ENCODE peak calls at places on chromosomes 11 and 22, in ten cellular contexts. X, N, D, Z, K, O, V, Y, A and S are unnamed samples. For H3K4me1, the result is how much of the 10 kb centered on the place peaks cover.

GRCh38 chr11:615453-616319 is at the start of gene IRF7:
- DNase-seq in X (peak), N (peak), D (peak), Z (peak), K (peak), O (peak), V (no peak), Y (peak), A (peak), S (peak)

GRCh38 chr22:29726104-29726503 is 6.3 kb downstream of the CABP7 start:
- DNase-seq in X (no peak), N (no peak), D (no peak), Z (no peak), K (no peak), O (peak), V (no peak), Y (peak), A (no peak), S (no peak)

GRCh38 chr11:11444800-11445126 is 91.7 kb upstream of the CSNK2A3 start:
- DNase-seq in X (no peak), N (no peak), D (no peak), Z (no peak), K (no peak), O (no peak), V (no peak), Y (peak), A (no peak), S (no peak)

GRCh38 chr22:48835857-48836672 is 991.6 kb downstream of the BRD1 start:
- DNase-seq in X (no peak), N (no peak), D (no peak), Z (no peak), K (peak), O (no peak), V (no peak), Y (no peak), A (no peak), S (no peak)

GRCh38 chr11:63822438-63822837 is 9.2 kb downstream of the SPINDOC start:
- DNase-seq in X (no peak), N (no peak), D (no peak), Z (no peak), K (no peak), O (no peak), V (no peak), Y (no peak), A (no peak), S (no peak)

GRCh38 chr22:20251491-20251890 is 16.6 kb downstream of the RTN4R start:
- DNase-seq in X (no peak), N (no peak), D (no peak), Z (no peak), K (no peak), O (no peak), V (no peak), Y (no peak), A (no peak), S (no peak)

GRCh38 chr11:61549662-61550568 is 31.0 kb downstream of the SYT7 start:
- DNase-seq in X (no peak), N (no peak), D (no peak), Z (no peak), K (no peak), O (no peak), V (no peak), Y (no peak), A (no peak), S (no peak)

GRCh38 chr22:28029201-28029948 is 110.3 kb upstream of the PITPNB start:
- DNase-seq in X (no peak), N (peak), D (no peak), Z (peak), K (peak), O (no peak), V (no peak), Y (peak), A (no peak), S (peak)

GRCh38 chr11:84157639-84158038 is 871.5 kb upstream of the CCDC90B start:
- DNase-seq in X (no peak), N (no peak), D (no peak), Z (no peak), K (no peak), O (no peak), V (no peak), Y (no peak), A (no peak), S (no peak)

GRCh38 chr11:17063171-17064002 is 14.1 kb downstream of the RPS13 start:
- DNase-seq in X (peak), N (peak), D (peak), Z (peak), K (peak), O (no peak), V (peak), Y (peak), A (peak), S (no peak)

GRCh38 chr11:3044004-3044403 is 13.2 kb downstream of the CARS1 start:
- DNase-seq in X (no peak), N (no peak), D (no peak), Z (peak), K (no peak), O (no peak), V (no peak), Y (no peak), A (no peak), S (no peak)

GRCh38 chr11:72348250-72348649 is 86.1 kb downstream of the CLPB start:
- DNase-seq in X (no peak), N (no peak), D (no peak), Z (no peak), K (no peak), O (no peak), V (no peak), Y (no peak), A (no peak), S (no peak)

GRCh38 chr11:69444381-69445130 is 36.9 kb upstream of the LINC01488 start:
- DNase-seq in X (no peak), N (peak), D (no peak), Z (peak), K (peak), O (peak), V (no peak), Y (no peak), A (no peak), S (peak)
- TF ChIP-seq CTCF in X (no peak), N (no peak), D (no peak), Z (peak), K (peak), O (no peak), V (peak), Y (no peak), A (no peak), S (peak)

GRCh38 chr11:105915036-105915435 is 107.0 kb downstream of the MSANTD4 start:
- DNase-seq in X (no peak), N (no peak), D (no peak), Z (no peak), K (no peak), O (no peak), V (no peak), Y (no peak), A (no peak), S (no peak)
- H3K27ac ChIP-seq in X (no peak), N (no peak), D (no peak), Z (no peak), K (no peak), O (no peak), V (no peak), Y (no peak), A (no peak), S (no peak)

GRCh38 chr11:47499160-47499559 is 50.2 kb upstream of the RAPSN start:
- DNase-seq in X (no peak), N (no peak), D (no peak), Z (no peak), K (no peak), O (no peak), V (no peak), Y (no peak), A (no peak), S (no peak)

GRCh38 chr11:47498584-47499152 is 49.7 kb upstream of the RAPSN start:
- DNase-seq in X (no peak), N (no peak), D (no peak), Z (no peak), K (no peak), O (no peak), V (no peak), Y (no peak), A (no peak), S (no peak)

GRCh38 chr11:47496808-47497207 is 47.9 kb upstream of the RAPSN start:
- DNase-seq in X (no peak), N (no peak), D (no peak), Z (no peak), K (no peak), O (no peak), V (no peak), Y (no peak), A (no peak), S (no peak)

GRCh38 chr11:47499614-47500013 is 50.7 kb upstream of the RAPSN start:
- DNase-seq in X (no peak), N (no peak), D (no peak), Z (no peak), K (no peak), O (no peak), V (no peak), Y (no peak), A (no peak), S (no peak)

DNA sequence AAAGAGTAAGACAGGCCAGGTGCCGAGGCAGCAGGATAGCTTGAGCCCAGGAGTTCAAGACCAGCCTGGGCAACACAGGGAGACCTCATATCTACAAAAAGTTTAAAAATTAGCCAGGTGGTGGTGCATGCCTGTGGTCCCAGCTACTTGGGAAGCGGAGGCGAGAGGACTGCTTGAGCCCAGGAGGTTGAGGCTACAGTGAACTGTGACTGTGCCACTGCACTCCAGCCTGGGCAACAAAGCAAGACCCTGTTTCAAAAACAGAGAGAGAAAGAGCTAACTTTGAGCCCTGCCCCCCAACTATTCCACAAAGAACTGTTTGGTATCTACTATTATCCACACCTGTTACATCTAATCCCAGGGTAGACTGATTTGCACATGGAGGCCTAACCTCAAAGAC is 49.2 kb upstream of the RAPSN start:
- DNase-seq in X (no peak), N (no peak), D (no peak), Z (no peak), K (no peak), O (no peak), V (no peak), Y (no peak), A (no peak), S (no peak)
- H3K4me1 ChIP-seq in X (under half), N (under half), D (under half), Z (under half), K (under half), O (half or more), V (under half), Y (under half), A (under half), S (under half)

DNA sequence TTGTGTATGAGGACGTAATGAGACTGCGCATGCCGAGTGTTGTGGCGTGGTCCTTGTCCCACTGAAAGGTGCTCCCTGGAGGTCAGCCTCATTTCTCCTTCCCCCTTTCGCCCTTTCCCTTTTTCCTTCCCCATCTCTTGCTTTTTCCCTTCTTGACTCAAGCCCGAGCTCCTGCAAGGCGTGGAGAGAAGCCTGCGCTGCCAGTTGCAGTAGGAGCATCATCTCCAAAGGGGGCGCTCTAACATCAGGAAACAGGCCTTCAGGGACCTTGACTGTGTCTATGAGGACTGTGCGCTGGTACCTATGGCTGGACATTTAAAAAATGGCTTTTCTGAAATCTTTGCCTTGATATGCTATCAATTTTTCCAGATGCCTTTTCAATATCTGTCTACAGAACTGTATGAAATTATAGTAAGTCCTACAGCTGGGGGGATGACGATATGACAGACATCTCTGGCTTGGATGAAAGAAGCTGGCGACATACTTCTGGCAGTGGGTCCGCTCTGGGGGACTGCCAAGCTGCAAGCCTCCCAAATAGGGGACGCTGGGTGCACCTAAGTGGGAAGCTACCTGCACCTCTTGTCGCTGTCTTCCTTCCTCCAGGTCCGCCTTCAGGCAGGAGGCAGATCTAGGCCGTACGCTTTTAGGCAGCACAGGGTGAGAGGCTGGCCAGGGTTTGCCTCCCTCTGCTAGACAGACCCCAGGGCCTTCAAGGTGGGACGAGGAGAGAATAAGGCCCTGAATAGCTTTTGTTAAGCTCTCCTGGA is 96.5 kb downstream of the NXPE2 start:
- DNase-seq in X (peak), N (peak), D (peak), Z (peak), K (no peak), O (no peak), V (peak), Y (peak), A (no peak), S (no peak)
- TF ChIP-seq CTCF in X (peak), N (peak), D (peak), Z (peak), K (peak), O (peak), V (peak), Y (peak), A (peak), S (peak)